ENCODE peak calls at places on chromosomes 16 and 17, in ten cellular contexts. N is dorsolateral prefrontal cortex; G is neuronal stem cell; Y is CD4-positive, alpha-beta T cell; V is GM23248; A is neural progenitor cell; I is cardiac muscle cell; B is heart left ventricle; W is thoracic aorta; E is H1. H is an unnamed sample.

GRCh38 chr16:87562201-87562600 is 40.1 kb upstream of the JPH3 start:
- DNase-seq in N (no peak), G (no peak), Y (no peak), V (no peak), A (no peak), I (no peak), B (no peak), W (no peak), E (no peak), H (no peak)

GRCh38 chr17:66138120-66138519 is 53.8 kb downstream of the CEP112 start:
- DNase-seq in N (no peak), G (no peak), Y (no peak), V (no peak), A (no peak), I (no peak), B (no peak), W (no peak), E (no peak), H (no peak)

GRCh38 chr16:12317121-12317810 is 340.7 kb downstream of the SNX29 start:
- DNase-seq in N (no peak), G (no peak), Y (no peak), V (no peak), A (no peak), I (no peak), B (no peak), W (no peak), E (no peak), H (no peak)

GRCh38 chr17:76523084-76524037 is 14.1 kb downstream of the CYGB start:
- DNase-seq in N (peak; percentile 68), G (peak; percentile 74), Y (peak; percentile 79), V (peak; percentile 77), A (peak; percentile 86), I (peak; percentile 62), B (peak; percentile 66), W (no peak), E (peak; percentile 96), H (peak; percentile 76)

GRCh38 chr17:29016635-29017034 is 10.8 kb upstream of the SEZ6 start:
- DNase-seq in N (no peak), G (no peak), Y (no peak), V (no peak), A (no peak), I (no peak), B (no peak), W (no peak), E (no peak), H (no peak)

GRCh38 chr16:29820730-29821662 is 734 bp downstream of the MVP start:
- DNase-seq in N (no peak), G (no peak), Y (no peak), V (peak; percentile 60), A (no peak), I (no peak), B (peak; percentile 37), W (no peak), E (no peak), H (peak; percentile 74)

GRCh38 chr16:79294568-79294967 is 306.0 kb downstream of the MAF start:
- DNase-seq in N (no peak), G (no peak), Y (no peak), V (no peak), A (no peak), I (no peak), B (no peak), W (no peak), E (no peak), H (no peak)

GRCh38 chr17:33292184-33292980 is 713 bp downstream of the ASIC2 start:
- DNase-seq in N (peak; percentile 14), G (peak; percentile 59), Y (no peak), V (peak; percentile 30), A (peak; percentile 79), I (peak; percentile 6), B (no peak), W (no peak), E (peak; percentile 78), H (no peak)

GRCh38 chr17:29585080-29585751 is 4.2 kb downstream of the GIT1 start:
- DNase-seq in N (no peak), G (no peak), Y (no peak), V (no peak), A (no peak), I (peak; percentile 45), B (peak; percentile 69), W (no peak), E (no peak), H (no peak)

GRCh38 chr16:85372627-85373372 is 240.3 kb upstream of the GSE1 start:
- DNase-seq in N (no peak), G (no peak), Y (no peak), V (peak; percentile 95), A (no peak), I (peak; percentile 49), B (no peak), W (peak; percentile 58), E (no peak), H (no peak)

GRCh38 chr17:47742319-47743181 is 9.5 kb downstream of the TBX21 start:
- DNase-seq in N (no peak), G (peak; percentile 61), Y (peak; percentile 36), V (no peak), A (peak; percentile 81), I (peak; percentile 19), B (no peak), W (no peak), E (peak; percentile 89), H (no peak)

GRCh38 chr16:50196736-50197135 is 43.6 kb downstream of the TENT4B start:
- DNase-seq in N (no peak), G (no peak), Y (no peak), V (peak; percentile 38), A (no peak), I (peak; percentile 47), B (no peak), W (no peak), E (no peak), H (no peak)

GRCh38 chr16:897701-898100 is 73.1 kb downstream of the LMF1 start:
- DNase-seq in N (no peak), G (no peak), Y (no peak), V (no peak), A (no peak), I (no peak), B (no peak), W (no peak), E (no peak), H (no peak)
- H3K27ac ChIP-seq in N (peak overlapping the region; percentile 81), G (no peak overlapping the region), Y (no peak overlapping the region), V (no peak overlapping the region), A (no peak overlapping the region), I (no peak overlapping the region), B (no peak overlapping the region), W (no peak overlapping the region), E (no peak overlapping the region), H (no peak overlapping the region)

GRCh38 chr17:2610640-2611175 is 17.3 kb downstream of the PAFAH1B1 start:
- DNase-seq in N (no peak), G (no peak), Y (no peak), V (no peak), A (no peak), I (no peak), B (no peak), W (no peak), E (no peak), H (no peak)
- H3K27ac ChIP-seq in N (no peak overlapping the region), G (peak overlapping the region; percentile 14), Y (no peak overlapping the region), V (no peak overlapping the region), A (peak overlapping the region; percentile 56), I (peak overlapping the region; percentile 24), B (no peak overlapping the region), W (no peak overlapping the region), E (no peak overlapping the region), H (no peak overlapping the region)

DNA sequence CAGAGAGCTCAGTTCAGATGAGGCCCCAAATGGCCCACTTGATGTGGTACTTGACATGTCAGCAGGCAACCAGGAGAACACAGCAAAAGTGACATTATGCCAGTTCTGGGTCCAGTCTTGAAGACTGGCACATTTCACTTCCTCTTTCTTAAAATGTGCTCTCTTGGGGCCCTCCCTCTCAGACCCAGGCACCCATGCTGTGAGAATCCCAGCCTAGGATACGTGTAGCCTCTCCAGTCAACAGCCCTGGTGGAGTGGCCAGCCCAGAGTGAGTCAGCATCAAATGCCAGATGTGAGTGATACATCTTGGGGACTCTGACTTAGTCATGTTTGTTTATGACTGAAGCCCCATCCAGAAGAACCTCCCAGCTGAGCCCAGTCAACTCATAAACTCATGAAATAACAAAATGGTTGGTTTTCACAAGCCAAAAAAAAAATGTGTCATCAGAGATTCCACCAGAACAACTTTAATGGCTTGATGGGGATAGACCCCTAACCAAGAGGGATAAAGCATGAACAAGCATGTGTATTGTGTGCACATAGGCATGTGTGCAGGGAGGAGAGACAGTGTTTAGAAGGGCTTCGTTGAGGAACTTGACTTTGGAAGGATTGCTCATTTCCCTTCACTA is 82.5 kb upstream of the TNRC6C start:
- DNase-seq in N (no peak), G (no peak), Y (no peak), V (peak; percentile 57), A (no peak), I (no peak), B (no peak), W (no peak), E (no peak), H (no peak)
- H3K27ac ChIP-seq in N (no peak overlapping the region), G (no peak overlapping the region), Y (no peak overlapping the region), V (no peak overlapping the region), A (no peak overlapping the region), I (no peak overlapping the region), B (no peak overlapping the region), W (no peak overlapping the region), E (no peak overlapping the region), H (no peak overlapping the region)

GRCh38 chr17:55391764-55392467 is 29.7 kb downstream of the MMD start:
- DNase-seq in N (no peak), G (no peak), Y (no peak), V (no peak), A (no peak), I (no peak), B (no peak), W (no peak), E (no peak), H (no peak)

GRCh38 chr17:55395803-55396505 is 25.7 kb downstream of the MMD start:
- DNase-seq in N (no peak), G (no peak), Y (no peak), V (no peak), A (no peak), I (no peak), B (no peak), W (no peak), E (no peak), H (no peak)

GRCh38 chr17:55390364-55390977 is 31.2 kb downstream of the MMD start:
- DNase-seq in N (no peak), G (no peak), Y (no peak), V (no peak), A (no peak), I (peak; percentile 22), B (no peak), W (no peak), E (no peak), H (no peak)

GRCh38 chr17:55391244-55391757 is 30.3 kb downstream of the MMD start:
- DNase-seq in N (peak; percentile 12), G (no peak), Y (no peak), V (no peak), A (no peak), I (no peak), B (no peak), W (no peak), E (no peak), H (no peak)

DNA sequence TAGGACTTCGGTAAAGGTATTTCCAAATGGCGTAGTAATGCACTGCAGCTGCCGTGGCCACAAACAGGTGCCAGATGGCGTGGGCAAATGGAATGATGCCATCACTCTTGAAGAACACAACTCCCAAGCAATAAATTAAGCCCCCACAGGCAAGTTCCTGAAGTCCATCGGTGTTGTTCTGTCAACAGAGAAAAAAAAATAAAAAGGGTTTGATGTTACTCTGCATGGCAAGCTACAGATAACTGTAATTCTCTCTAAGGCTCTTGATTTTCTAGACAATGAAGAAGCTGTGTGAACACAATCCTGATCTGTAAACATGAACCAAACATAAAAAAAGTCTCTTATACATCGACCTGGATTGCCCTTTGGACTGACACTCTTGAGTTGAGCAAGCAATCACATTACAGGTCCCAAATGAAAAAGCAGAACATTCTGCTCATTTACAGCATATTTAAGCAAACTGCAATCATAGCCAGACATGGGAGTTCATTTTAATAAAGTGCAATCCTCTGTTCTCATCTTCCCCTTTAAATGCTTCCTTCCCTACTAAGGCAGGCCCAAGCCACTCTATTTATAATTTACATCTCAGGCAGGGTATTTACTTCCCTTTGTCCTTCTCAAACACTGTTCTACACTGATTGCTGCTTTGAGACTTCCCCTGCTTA is 27.1 kb downstream of the MMD start:
- DNase-seq in N (peak; percentile 5), G (no peak), Y (no peak), V (no peak), A (no peak), I (no peak), B (no peak), W (no peak), E (no peak), H (no peak)
- H3K27ac ChIP-seq in N (peak overlapping the region; percentile 3), G (no peak overlapping the region), Y (no peak overlapping the region), V (no peak overlapping the region), A (peak overlapping the region; percentile 31), I (peak overlapping the region; percentile 66), B (peak overlapping the region; percentile 20), W (no peak overlapping the region), E (no peak overlapping the region), H (no peak overlapping the region)